ENCODE peak calls at places on chromosome 13, in seven cellular contexts. One of them, this sample, is unnamed.
A peak's percentile ranks its signal among the peaks of the same experiment; 100 is the strongest.

GRCh38 chr13:32471187-32471922 is 43.4 kb upstream of the N4BP2L1 start:
- DNase-seq in IMR-90: peak; percentile 67
- DNase-seq in AG04450: peak; percentile 26
- DNase-seq in psoas muscle: peak; percentile 18
- DNase-seq in sigmoid colon: no peak
- DNase-seq in body of pancreas: no peak
- DNase-seq in endodermal cell: no peak
- DNase-seq in this sample: no peak

GRCh38 chr13:30739646-30740642 is 4.6 kb downstream of the ALOX5AP start:
- DNase-seq in sigmoid colon: no peak
- DNase-seq in psoas muscle: no peak
- DNase-seq in AG04450: peak; percentile 86
- DNase-seq in IMR-90: peak; percentile 95
- DNase-seq in endodermal cell: peak; percentile 73
- DNase-seq in body of pancreas: no peak
- DNase-seq in this sample: no peak

GRCh38 chr13:29703421-29703820 is 107.9 kb upstream of the SLC7A1 start:
- DNase-seq in endodermal cell: no peak
- DNase-seq in psoas muscle: no peak
- DNase-seq in IMR-90: no peak
- DNase-seq in AG04450: no peak
- DNase-seq in body of pancreas: no peak
- DNase-seq in sigmoid colon: no peak
- DNase-seq in this sample: no peak

GRCh38 chr13:98307744-98308524 is 130.9 kb upstream of the RNF113B start:
- DNase-seq in endodermal cell: no peak
- DNase-seq in sigmoid colon: peak; percentile 73
- DNase-seq in AG04450: no peak
- DNase-seq in body of pancreas: peak; percentile 27
- DNase-seq in IMR-90: peak; percentile 88
- DNase-seq in psoas muscle: no peak
- DNase-seq in this sample: no peak

GRCh38 chr13:94073006-94073744 is 406.3 kb downstream of the DCT start:
- DNase-seq in body of pancreas: no peak
- DNase-seq in endodermal cell: no peak
- DNase-seq in AG04450: peak; percentile 68
- DNase-seq in IMR-90: peak; percentile 91
- DNase-seq in psoas muscle: no peak
- DNase-seq in sigmoid colon: no peak
- DNase-seq in this sample: no peak

GRCh38 chr13:108342369-108343289 is 73.1 kb downstream of the TNFSF13B start:
- DNase-seq in AG04450: peak; percentile 6
- DNase-seq in endodermal cell: no peak
- DNase-seq in IMR-90: peak; percentile 35
- DNase-seq in body of pancreas: no peak
- DNase-seq in psoas muscle: no peak
- DNase-seq in sigmoid colon: no peak
- DNase-seq in this sample: no peak

GRCh38 chr13:29503041-29503837 is 92.2 kb downstream of the SLC7A1 start:
- DNase-seq in IMR-90: peak; percentile 27
- DNase-seq in AG04450: no peak
- DNase-seq in sigmoid colon: no peak
- DNase-seq in endodermal cell: peak; percentile 90
- DNase-seq in psoas muscle: no peak
- DNase-seq in body of pancreas: no peak
- DNase-seq in this sample: no peak

GRCh38 chr13:27920677-27921420 is 1.0 kb downstream of the PDX1 start:
- DNase-seq in body of pancreas: peak; percentile 27
- DNase-seq in IMR-90: peak; percentile 6
- DNase-seq in AG04450: no peak
- DNase-seq in endodermal cell: peak; percentile 72
- DNase-seq in sigmoid colon: no peak
- DNase-seq in psoas muscle: no peak
- DNase-seq in this sample: no peak

GRCh38 chr13:108795841-108796240 is 166.4 kb downstream of the MYO16 start:
- DNase-seq in AG04450: no peak
- DNase-seq in body of pancreas: no peak
- DNase-seq in psoas muscle: no peak
- DNase-seq in IMR-90: peak; percentile 12
- DNase-seq in sigmoid colon: no peak
- DNase-seq in endodermal cell: peak; percentile 57
- DNase-seq in this sample: no peak

GRCh38 chr13:28641600-28641926 is 17.4 kb upstream of the POMP start:
- DNase-seq in IMR-90: no peak
- DNase-seq in body of pancreas: no peak
- DNase-seq in psoas muscle: no peak
- DNase-seq in sigmoid colon: no peak
- DNase-seq in endodermal cell: no peak
- DNase-seq in AG04450: no peak
- DNase-seq in this sample: no peak

GRCh38 chr13:111344471-111345191 is 24.2 kb downstream of the TEX29 start:
- DNase-seq in body of pancreas: peak; percentile 59
- DNase-seq in endodermal cell: peak; percentile 95
- DNase-seq in IMR-90: peak; percentile 92
- DNase-seq in sigmoid colon: no peak
- DNase-seq in psoas muscle: peak; percentile 54
- DNase-seq in AG04450: peak; percentile 93
- DNase-seq in this sample: peak; percentile 89

GRCh38 chr13:111241006-111241755 is 79.3 kb upstream of the TEX29 start:
- DNase-seq in psoas muscle: no peak
- DNase-seq in IMR-90: no peak
- DNase-seq in AG04450: no peak
- DNase-seq in sigmoid colon: no peak
- DNase-seq in body of pancreas: no peak
- DNase-seq in endodermal cell: no peak
- DNase-seq in this sample: no peak

GRCh38 chr13:75308222-75308621 is 173.7 kb downstream of the TBC1D4 start:
- DNase-seq in psoas muscle: no peak
- DNase-seq in IMR-90: peak; percentile 21
- DNase-seq in sigmoid colon: no peak
- DNase-seq in body of pancreas: no peak
- DNase-seq in AG04450: no peak
- DNase-seq in endodermal cell: no peak
- DNase-seq in this sample: no peak

GRCh38 chr13:24995225-24995804 is 100.6 kb upstream of the PABPC3 start:
- DNase-seq in IMR-90: peak; percentile 82
- DNase-seq in sigmoid colon: peak; percentile 77
- DNase-seq in body of pancreas: peak; percentile 70
- DNase-seq in AG04450: peak; percentile 66
- DNase-seq in psoas muscle: no peak
- DNase-seq in endodermal cell: peak; percentile 86
- DNase-seq in this sample: no peak

GRCh38 chr13:33606692-33607091 is 211.3 kb upstream of the RFC3 start:
- DNase-seq in psoas muscle: no peak
- DNase-seq in sigmoid colon: no peak
- DNase-seq in AG04450: no peak
- DNase-seq in IMR-90: no peak
- DNase-seq in body of pancreas: no peak
- DNase-seq in endodermal cell: peak; percentile 69
- DNase-seq in this sample: no peak

GRCh38 chr13:52845334-52845761 is 3.1 kb downstream of the PCDH8 start:
- DNase-seq in sigmoid colon: no peak
- DNase-seq in psoas muscle: no peak
- DNase-seq in body of pancreas: no peak
- DNase-seq in AG04450: no peak
- DNase-seq in endodermal cell: peak; percentile 79
- DNase-seq in IMR-90: no peak
- DNase-seq in this sample: no peak

GRCh38 chr13:84951128-84951527 is 848.1 kb downstream of the SLITRK6 start:
- DNase-seq in sigmoid colon: no peak
- DNase-seq in psoas muscle: no peak
- DNase-seq in endodermal cell: no peak
- DNase-seq in AG04450: no peak
- DNase-seq in IMR-90: no peak
- DNase-seq in body of pancreas: no peak
- DNase-seq in this sample: no peak

GRCh38 chr13:96781141-96781540 is 213.1 kb downstream of the OXGR1 start:
- DNase-seq in sigmoid colon: no peak
- DNase-seq in AG04450: no peak
- DNase-seq in psoas muscle: peak; percentile 10
- DNase-seq in body of pancreas: no peak
- DNase-seq in IMR-90: no peak
- DNase-seq in endodermal cell: no peak
- DNase-seq in this sample: no peak

GRCh38 chr13:100301418-100301817 is 212.5 kb downstream of the PCCA start:
- DNase-seq in sigmoid colon: no peak
- DNase-seq in endodermal cell: no peak
- DNase-seq in IMR-90: no peak
- DNase-seq in psoas muscle: no peak
- DNase-seq in body of pancreas: peak; percentile 22
- DNase-seq in AG04450: no peak
- DNase-seq in this sample: no peak

GRCh38 chr13:107370036-107370785 is 802.3 kb upstream of the ARGLU1 start:
- DNase-seq in psoas muscle: no peak
- DNase-seq in AG04450: peak; percentile 59
- DNase-seq in endodermal cell: no peak
- DNase-seq in IMR-90: peak; percentile 90
- DNase-seq in sigmoid colon: no peak
- DNase-seq in body of pancreas: no peak
- DNase-seq in this sample: no peak

GRCh38 chr13:98994896-98995295 is 17.0 kb upstream of the DOCK9 start:
- DNase-seq in AG04450: no peak
- DNase-seq in psoas muscle: no peak
- DNase-seq in sigmoid colon: no peak
- DNase-seq in IMR-90: no peak
- DNase-seq in endodermal cell: no peak
- DNase-seq in body of pancreas: no peak
- DNase-seq in this sample: no peak

GRCh38 chr13:79781829-79782540 is 301.0 kb downstream of the NDFIP2 start:
- DNase-seq in psoas muscle: no peak
- DNase-seq in sigmoid colon: no peak
- DNase-seq in body of pancreas: no peak
- DNase-seq in endodermal cell: no peak
- DNase-seq in AG04450: no peak
- DNase-seq in IMR-90: peak; percentile 55
- DNase-seq in this sample: no peak

GRCh38 chr13:108220042-108220441 is 1.9 kb downstream of the ABHD13 start:
- DNase-seq in IMR-90: no peak
- DNase-seq in psoas muscle: no peak
- DNase-seq in AG04450: no peak
- DNase-seq in endodermal cell: peak; percentile 52
- DNase-seq in sigmoid colon: no peak
- DNase-seq in body of pancreas: peak; percentile 61
- DNase-seq in this sample: no peak

GRCh38 chr13:114034481-114034891 is 60.6 kb upstream of the C13orf46 start:
- DNase-seq in body of pancreas: no peak
- DNase-seq in endodermal cell: no peak
- DNase-seq in psoas muscle: no peak
- DNase-seq in sigmoid colon: no peak
- DNase-seq in AG04450: peak; percentile 46
- DNase-seq in IMR-90: peak; percentile 80
- DNase-seq in this sample: no peak

GRCh38 chr13:67353031-67353430 is 122.9 kb upstream of the PCDH9 start:
- DNase-seq in IMR-90: no peak
- DNase-seq in body of pancreas: no peak
- DNase-seq in AG04450: no peak
- DNase-seq in endodermal cell: no peak
- DNase-seq in psoas muscle: no peak
- DNase-seq in sigmoid colon: no peak
- DNase-seq in this sample: no peak

GRCh38 chr13:98825659-98826058 is 73.2 kb upstream of the SLC15A1 start:
- DNase-seq in AG04450: no peak
- DNase-seq in sigmoid colon: no peak
- DNase-seq in IMR-90: no peak
- DNase-seq in psoas muscle: no peak
- DNase-seq in body of pancreas: no peak
- DNase-seq in endodermal cell: no peak
- DNase-seq in this sample: no peak

DNA sequence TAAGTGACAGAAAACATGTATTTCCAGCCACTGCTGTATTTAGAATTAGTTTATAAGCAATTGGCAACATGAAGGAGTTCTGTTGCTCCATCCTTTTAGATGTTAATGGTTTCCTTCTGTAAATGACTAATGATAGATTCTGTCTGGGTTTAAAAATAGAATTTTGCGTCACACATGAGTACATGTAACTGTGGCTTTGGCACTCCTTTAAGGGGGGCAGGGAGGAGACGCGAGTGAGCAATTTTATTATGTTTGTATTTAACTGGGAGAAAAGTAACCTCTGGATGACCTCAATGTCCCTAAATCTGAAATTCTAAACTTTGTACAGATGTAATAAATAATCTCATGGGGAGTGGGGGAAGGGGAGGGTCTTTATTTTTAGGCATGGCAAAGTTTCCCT is 237.6 kb downstream of the RGCC start:
- DNase-seq in endodermal cell: no peak
- DNase-seq in body of pancreas: peak; percentile 50
- DNase-seq in IMR-90: peak; percentile 95
- DNase-seq in sigmoid colon: peak; percentile 85
- DNase-seq in psoas muscle: peak; percentile 55
- DNase-seq in AG04450: peak; percentile 70
- DNase-seq in this sample: no peak
- H3K27ac ChIP-seq in endodermal cell: no peak overlapping the region
- H3K27ac ChIP-seq in body of pancreas: peak overlapping the region; percentile 60
- H3K27ac ChIP-seq in IMR-90: no peak overlapping the region
- H3K27ac ChIP-seq in sigmoid colon: peak overlapping the region; percentile 55
- H3K27ac ChIP-seq in psoas muscle: peak overlapping the region; percentile 77
- H3K27ac ChIP-seq in AG04450: no peak overlapping the region
- H3K27ac ChIP-seq in this sample: peak overlapping the region; percentile 11

GRCh38 chr13:46378411-46378810 is 8.6 kb downstream of the RUBCNL start:
- DNase-seq in IMR-90: no peak
- DNase-seq in psoas muscle: no peak
- DNase-seq in endodermal cell: no peak
- DNase-seq in body of pancreas: no peak
- DNase-seq in sigmoid colon: no peak
- DNase-seq in AG04450: no peak
- DNase-seq in this sample: no peak
- H3K27ac ChIP-seq in IMR-90: no peak overlapping the region
- H3K27ac ChIP-seq in psoas muscle: no peak overlapping the region
- H3K27ac ChIP-seq in endodermal cell: no peak overlapping the region
- H3K27ac ChIP-seq in body of pancreas: no peak overlapping the region
- H3K27ac ChIP-seq in sigmoid colon: no peak overlapping the region
- H3K27ac ChIP-seq in AG04450: no peak overlapping the region
- H3K27ac ChIP-seq in this sample: no peak overlapping the region

GRCh38 chr13:101423872-101424271 is 7.6 kb upstream of the NALCN start:
- DNase-seq in AG04450: no peak
- DNase-seq in psoas muscle: no peak
- DNase-seq in endodermal cell: no peak
- DNase-seq in IMR-90: no peak
- DNase-seq in body of pancreas: no peak
- DNase-seq in sigmoid colon: no peak
- DNase-seq in this sample: no peak
- H3K27ac ChIP-seq in AG04450: no peak overlapping the region
- H3K27ac ChIP-seq in psoas muscle: no peak overlapping the region
- H3K27ac ChIP-seq in endodermal cell: no peak overlapping the region
- H3K27ac ChIP-seq in IMR-90: no peak overlapping the region
- H3K27ac ChIP-seq in body of pancreas: no peak overlapping the region
- H3K27ac ChIP-seq in sigmoid colon: no peak overlapping the region
- H3K27ac ChIP-seq in this sample: no peak overlapping the region

DNA sequence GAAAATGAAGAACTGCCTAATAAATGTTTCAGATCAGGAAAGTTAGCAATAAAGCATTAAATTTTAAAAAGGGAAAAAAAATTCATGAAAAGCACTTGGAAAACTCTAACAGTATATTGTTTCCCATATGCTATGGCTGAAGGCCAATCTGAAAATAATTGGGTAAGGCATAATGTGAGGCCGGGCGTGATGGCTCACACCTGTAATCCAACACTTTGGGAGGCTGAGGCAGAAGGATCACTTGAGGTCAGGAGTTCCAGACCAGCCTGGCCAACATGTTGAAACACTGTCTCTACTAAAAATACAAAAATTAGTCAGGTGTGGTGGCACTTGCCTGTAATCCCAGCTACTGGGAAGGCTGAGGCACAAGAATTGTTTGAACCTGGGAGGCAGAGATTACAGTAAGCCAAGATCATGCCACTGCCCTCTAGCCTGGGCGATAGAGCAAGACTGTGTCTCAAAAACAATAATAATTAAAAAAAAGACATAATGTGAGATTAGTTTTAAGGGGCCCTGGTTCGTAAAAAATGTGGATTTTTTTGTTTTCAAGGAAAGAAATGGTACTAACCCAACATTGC is 15.2 kb downstream of the INTS6 start:
- DNase-seq in AG04450: no peak
- DNase-seq in endodermal cell: no peak
- DNase-seq in sigmoid colon: no peak
- DNase-seq in body of pancreas: no peak
- DNase-seq in psoas muscle: no peak
- DNase-seq in IMR-90: no peak
- DNase-seq in this sample: no peak
- H3K27ac ChIP-seq in AG04450: no peak overlapping the region
- H3K27ac ChIP-seq in endodermal cell: no peak overlapping the region
- H3K27ac ChIP-seq in sigmoid colon: no peak overlapping the region
- H3K27ac ChIP-seq in body of pancreas: peak overlapping the region; percentile 1
- H3K27ac ChIP-seq in psoas muscle: peak overlapping the region; percentile 17
- H3K27ac ChIP-seq in IMR-90: no peak overlapping the region
- H3K27ac ChIP-seq in this sample: no peak overlapping the region